ENCODE peak calls at places on chromosomes 7 and 10, in ten cellular contexts. Y is PC-3; M is heart right ventricle; B is mesenchymal stem cell; T is CD4-positive, CD25-positive, alpha-beta regulatory T cell; N is Karpas-422; Q is right cardiac atrium; F is uterus; P is HCT116; K is GM23338. O is an unnamed sample. For H3K4me1, the result is how much of the 10 kb centered on the place peaks cover.

GRCh38 chr10:124388476-124388822 is 30.3 kb downstream of the OAT start:
- DNase-seq in Y (no peak), M (no peak), B (no peak), T (no peak), N (no peak), Q (no peak), F (no peak), P (no peak), K (no peak), O (no peak)

GRCh38 chr7:142508251-142508650 is 241.0 kb upstream of the PRSS1 start:
- DNase-seq in Y (peak), M (no peak), B (no peak), T (peak), N (no peak), Q (no peak), F (no peak), P (peak), K (no peak), O (no peak)

GRCh38 chr10:131737543-131738395 is 163.0 kb upstream of the PPP2R2D start:
- DNase-seq in Y (no peak), M (no peak), B (no peak), T (no peak), N (no peak), Q (no peak), F (no peak), P (no peak), K (no peak), O (no peak)

GRCh38 chr7:120714945-120715344 is 143.0 kb downstream of the TSPAN12 start:
- DNase-seq in Y (peak), M (no peak), B (no peak), T (no peak), N (no peak), Q (no peak), F (no peak), P (no peak), K (no peak), O (no peak)

GRCh38 chr10:73911553-73912004 is 647 bp downstream of the PLAU start:
- DNase-seq in Y (peak), M (no peak), B (peak), T (no peak), N (no peak), Q (no peak), F (no peak), P (no peak), K (no peak), O (no peak)

GRCh38 chr7:99112097-99112496 is 31.8 kb downstream of the SMURF1 start:
- DNase-seq in Y (peak), M (no peak), B (peak), T (no peak), N (peak), Q (no peak), F (no peak), P (no peak), K (no peak), O (no peak)

GRCh38 chr7:117008849-117009531 is 55.7 kb downstream of the ST7 start:
- DNase-seq in Y (peak), M (no peak), B (peak), T (peak), N (no peak), Q (no peak), F (no peak), P (no peak), K (no peak), O (no peak)

GRCh38 chr7:40530292-40530691 is 395.5 kb downstream of the SUGCT start:
- DNase-seq in Y (no peak), M (no peak), B (no peak), T (no peak), N (no peak), Q (no peak), F (no peak), P (no peak), K (no peak), O (no peak)

GRCh38 chr7:123791001-123791400 is 42.2 kb upstream of the WASL start:
- DNase-seq in Y (no peak), M (no peak), B (peak), T (no peak), N (no peak), Q (no peak), F (no peak), P (no peak), K (no peak), O (no peak)

GRCh38 chr10:63520463-63521388 is 475 bp upstream of the REEP3 start:
- DNase-seq in Y (peak), M (peak), B (peak), T (peak), N (no peak), Q (peak), F (peak), P (peak), K (peak), O (peak)
- H3K4me1 ChIP-seq in Y (half or more), M (under half), B (under half), T (half or more), N (under half), Q (under half), F (under half), P (under half), K (half or more), O (under half)

GRCh38 chr7:83985766-83986165 is 208.8 kb downstream of the SEMA3A start:
- DNase-seq in Y (no peak), M (no peak), B (peak), T (no peak), N (no peak), Q (no peak), F (no peak), P (no peak), K (no peak), O (no peak)

GRCh38 chr7:83987764-83988163 is 206.8 kb downstream of the SEMA3A start:
- DNase-seq in Y (no peak), M (no peak), B (no peak), T (no peak), N (no peak), Q (no peak), F (no peak), P (no peak), K (no peak), O (no peak)

DNA sequence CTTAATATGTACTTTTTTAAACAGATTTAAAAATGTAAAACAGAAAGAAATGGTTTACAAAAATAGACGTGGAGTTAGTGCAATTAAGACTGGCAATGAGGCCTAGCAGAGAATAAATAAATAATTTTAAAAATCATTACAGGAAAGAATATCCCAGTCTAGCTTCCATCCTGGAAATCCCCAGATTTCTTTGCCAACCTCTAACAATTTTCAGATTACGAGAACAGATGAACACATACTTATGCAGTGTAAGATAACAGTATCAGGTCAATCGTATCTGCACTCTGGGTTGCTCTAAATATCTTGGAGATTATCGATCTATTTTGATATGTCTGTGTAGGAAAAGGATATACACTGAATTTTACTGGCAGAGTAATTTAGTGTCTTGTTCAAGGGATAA is 210.5 kb downstream of the SEMA3A start:
- DNase-seq in Y (no peak), M (no peak), B (no peak), T (no peak), N (no peak), Q (no peak), F (no peak), P (no peak), K (no peak), O (no peak)
- H3K4me1 ChIP-seq in Y (under half), M (under half), B (under half), T (under half), N (under half), Q (under half), F (under half), P (under half), K (under half), O (under half)

DNA sequence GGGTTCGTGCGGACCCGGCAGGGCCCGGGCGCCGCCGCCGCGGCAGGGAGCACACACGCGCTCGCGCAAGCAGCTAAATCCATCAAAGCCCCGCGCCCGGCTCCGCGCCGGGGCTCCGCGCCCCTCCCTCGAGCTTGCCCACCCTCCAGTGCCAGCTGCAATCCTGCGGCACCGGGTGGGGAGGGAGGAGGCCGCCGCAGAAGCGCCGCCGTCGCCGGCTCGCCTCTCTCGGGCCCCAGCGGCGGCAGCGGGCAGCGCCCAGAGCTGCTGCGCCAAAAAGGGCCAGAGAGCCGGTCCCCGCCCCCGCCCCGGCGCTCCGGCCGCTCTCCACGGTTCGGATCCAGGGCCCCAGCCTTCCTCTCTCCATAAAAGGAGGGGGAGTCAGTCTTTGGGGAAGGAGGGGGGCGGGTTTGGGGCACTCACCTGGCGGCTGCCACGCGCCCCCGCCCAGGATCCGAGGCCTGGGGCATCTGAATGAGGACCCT is 370 bp upstream of the PDGFA start:
- DNase-seq in Y (peak), M (peak), B (peak), T (no peak), N (peak), Q (peak), F (peak), P (no peak), K (peak), O (no peak)
- H3K4me1 ChIP-seq in Y (under half), M (under half), B (under half), T (half or more), N (under half), Q (under half), F (under half), P (under half), K (under half), O (under half)

DNA sequence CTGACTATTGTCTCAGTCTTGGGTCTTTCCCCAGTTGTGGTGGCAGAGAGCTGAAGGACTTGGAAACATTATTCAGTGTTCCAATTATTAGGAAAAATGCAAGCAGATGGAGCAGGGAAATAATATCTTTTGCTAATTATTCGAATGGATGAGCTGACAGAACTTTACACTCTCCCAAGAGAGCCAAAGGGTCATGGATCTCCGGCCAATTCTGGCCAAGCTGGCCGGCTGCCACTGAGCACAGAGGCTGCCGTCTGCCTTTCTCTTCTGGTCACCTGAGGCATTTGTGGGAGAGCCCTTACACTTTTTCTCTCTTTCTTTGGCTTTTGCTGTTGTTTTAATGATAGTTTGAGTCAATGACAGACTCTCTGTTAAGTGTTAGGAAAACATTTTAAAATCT is 22.2 kb upstream of the CNTNAP2 start:
- DNase-seq in Y (no peak), M (no peak), B (no peak), T (no peak), N (no peak), Q (no peak), F (no peak), P (no peak), K (no peak), O (no peak)
- H3K4me1 ChIP-seq in Y (under half), M (under half), B (under half), T (under half), N (under half), Q (under half), F (under half), P (under half), K (under half), O (under half)

GRCh38 chr10:1045415-1045814 is 3.5 kb downstream of the IDI1 start:
- DNase-seq in Y (no peak), M (no peak), B (no peak), T (no peak), N (no peak), Q (no peak), F (no peak), P (no peak), K (no peak), O (no peak)
- H3K4me1 ChIP-seq in Y (under half), M (under half), B (under half), T (under half), N (half or more), Q (under half), F (under half), P (under half), K (under half), O (under half)

GRCh38 chr7:50706469-50706937 is 76.2 kb downstream of the GRB10 start:
- DNase-seq in Y (peak), M (no peak), B (no peak), T (no peak), N (no peak), Q (no peak), F (no peak), P (no peak), K (no peak), O (no peak)

GRCh38 chr7:50710441-50711154 is 72.1 kb downstream of the GRB10 start:
- DNase-seq in Y (no peak), M (no peak), B (no peak), T (no peak), N (no peak), Q (no peak), F (no peak), P (no peak), K (no peak), O (no peak)

GRCh38 chr7:50704844-50705243 is 77.9 kb downstream of the GRB10 start:
- DNase-seq in Y (no peak), M (no peak), B (no peak), T (no peak), N (no peak), Q (no peak), F (no peak), P (no peak), K (no peak), O (no peak)

GRCh38 chr7:50709151-50709550 is 73.5 kb downstream of the GRB10 start:
- DNase-seq in Y (no peak), M (no peak), B (no peak), T (no peak), N (no peak), Q (no peak), F (no peak), P (no peak), K (no peak), O (no peak)

DNA sequence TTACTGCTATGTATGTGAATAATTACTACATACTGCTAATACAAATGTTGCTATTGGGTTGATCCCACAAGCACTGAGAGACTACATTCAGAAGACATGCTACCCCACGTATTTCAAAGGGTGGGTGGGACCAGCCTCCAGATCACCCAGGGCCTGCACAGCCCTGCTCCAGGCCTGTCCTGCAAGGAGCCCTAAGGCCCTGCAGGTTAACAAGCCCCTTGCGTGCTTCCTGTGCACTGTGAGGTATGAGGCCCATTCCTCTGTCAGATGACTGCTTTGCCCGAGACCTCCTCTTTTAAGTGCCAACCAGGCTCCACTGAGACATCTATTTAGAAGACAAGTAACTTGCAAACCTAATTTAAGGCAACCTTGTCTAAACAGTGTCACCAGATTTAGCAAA is 75.1 kb downstream of the GRB10 start:
- DNase-seq in Y (no peak), M (no peak), B (no peak), T (no peak), N (no peak), Q (no peak), F (no peak), P (no peak), K (no peak), O (no peak)
- H3K4me1 ChIP-seq in Y (half or more), M (under half), B (under half), T (under half), N (under half), Q (under half), F (under half), P (under half), K (half or more), O (under half)

O was measured in prostate gland.